ENCODE peak calls at places on chromosome 4, in eight cellular contexts. One of them, this sample, is unnamed. For H3K36me3, the result is how much of the 10 kb centered on the place peaks cover.

GRCh38 chr4:163332526-163333405 is at the start of gene NPY1R:
- DNase-seq in MM.1S: peak
- DNase-seq in Peyer's patch: no peak
- DNase-seq in neural progenitor cell: peak
- DNase-seq in thyroid gland: peak
- DNase-seq in pancreas: peak
- DNase-seq in tibial nerve: peak
- DNase-seq in left lung: peak
- DNase-seq in this sample: peak

GRCh38 chr4:93317046-93317445 is 511.5 kb upstream of the ATOH1 start:
- DNase-seq in MM.1S: no peak
- DNase-seq in Peyer's patch: no peak
- DNase-seq in neural progenitor cell: no peak
- DNase-seq in thyroid gland: no peak
- DNase-seq in pancreas: no peak
- DNase-seq in tibial nerve: no peak
- DNase-seq in left lung: no peak
- DNase-seq in this sample: no peak

GRCh38 chr4:168509786-168510185 is 12.9 kb downstream of the PALLD start:
- DNase-seq in MM.1S: no peak
- DNase-seq in Peyer's patch: no peak
- DNase-seq in neural progenitor cell: no peak
- DNase-seq in thyroid gland: no peak
- DNase-seq in pancreas: no peak
- DNase-seq in tibial nerve: no peak
- DNase-seq in left lung: no peak
- DNase-seq in this sample: no peak

GRCh38 chr4:177308125-177308524 is 1.5 kb upstream of the NEIL3 start:
- DNase-seq in MM.1S: no peak
- DNase-seq in Peyer's patch: no peak
- DNase-seq in neural progenitor cell: no peak
- DNase-seq in thyroid gland: peak
- DNase-seq in pancreas: peak
- DNase-seq in tibial nerve: no peak
- DNase-seq in left lung: no peak
- DNase-seq in this sample: no peak

GRCh38 chr4:55032788-55033187 is 92.6 kb downstream of the KDR start:
- DNase-seq in MM.1S: no peak
- DNase-seq in Peyer's patch: no peak
- DNase-seq in neural progenitor cell: peak
- DNase-seq in thyroid gland: no peak
- DNase-seq in pancreas: no peak
- DNase-seq in tibial nerve: no peak
- DNase-seq in left lung: no peak
- DNase-seq in this sample: no peak

GRCh38 chr4:123995939-123996338 is 599.3 kb downstream of the SPRY1 start:
- DNase-seq in MM.1S: no peak
- DNase-seq in Peyer's patch: no peak
- DNase-seq in neural progenitor cell: no peak
- DNase-seq in thyroid gland: no peak
- DNase-seq in pancreas: no peak
- DNase-seq in tibial nerve: no peak
- DNase-seq in left lung: no peak
- DNase-seq in this sample: no peak

GRCh38 chr4:27278615-27279014 is 418.0 kb downstream of the STIM2 start:
- DNase-seq in MM.1S: peak
- DNase-seq in Peyer's patch: no peak
- DNase-seq in neural progenitor cell: peak
- DNase-seq in thyroid gland: no peak
- DNase-seq in pancreas: no peak
- DNase-seq in tibial nerve: no peak
- DNase-seq in left lung: no peak
- DNase-seq in this sample: peak

GRCh38 chr4:70903282-70903603 is 1.1 kb downstream of the MOB1B start:
- DNase-seq in MM.1S: no peak
- DNase-seq in Peyer's patch: no peak
- DNase-seq in neural progenitor cell: peak
- DNase-seq in thyroid gland: peak
- DNase-seq in pancreas: no peak
- DNase-seq in tibial nerve: no peak
- DNase-seq in left lung: no peak
- DNase-seq in this sample: peak

GRCh38 chr4:158856852-158857251 is 88.0 kb downstream of the FNIP2 start:
- DNase-seq in MM.1S: peak
- DNase-seq in Peyer's patch: no peak
- DNase-seq in neural progenitor cell: peak
- DNase-seq in thyroid gland: no peak
- DNase-seq in pancreas: no peak
- DNase-seq in tibial nerve: no peak
- DNase-seq in left lung: no peak
- DNase-seq in this sample: no peak

GRCh38 chr4:5435823-5436222 is 272.5 kb downstream of the EVC2 start:
- DNase-seq in MM.1S: no peak
- DNase-seq in Peyer's patch: no peak
- DNase-seq in neural progenitor cell: no peak
- DNase-seq in thyroid gland: no peak
- DNase-seq in pancreas: no peak
- DNase-seq in tibial nerve: no peak
- DNase-seq in left lung: no peak
- DNase-seq in this sample: no peak

GRCh38 chr4:26062221-26062620 is 148.2 kb downstream of the SMIM20 start:
- DNase-seq in MM.1S: no peak
- DNase-seq in Peyer's patch: no peak
- DNase-seq in neural progenitor cell: no peak
- DNase-seq in thyroid gland: no peak
- DNase-seq in pancreas: peak
- DNase-seq in tibial nerve: no peak
- DNase-seq in left lung: no peak
- DNase-seq in this sample: no peak

GRCh38 chr4:182504440-182504839 is 261.2 kb downstream of the TENM3 start:
- DNase-seq in MM.1S: no peak
- DNase-seq in Peyer's patch: no peak
- DNase-seq in neural progenitor cell: no peak
- DNase-seq in thyroid gland: no peak
- DNase-seq in pancreas: no peak
- DNase-seq in tibial nerve: no peak
- DNase-seq in left lung: no peak
- DNase-seq in this sample: no peak

GRCh38 chr4:17066972-17067371 is 168.5 kb upstream of the LDB2 start:
- DNase-seq in MM.1S: no peak
- DNase-seq in Peyer's patch: no peak
- DNase-seq in neural progenitor cell: no peak
- DNase-seq in thyroid gland: no peak
- DNase-seq in pancreas: no peak
- DNase-seq in tibial nerve: no peak
- DNase-seq in left lung: no peak
- DNase-seq in this sample: no peak

GRCh38 chr4:1843852-1844251 is 12.1 kb downstream of the LETM1 start:
- DNase-seq in MM.1S: no peak
- DNase-seq in Peyer's patch: no peak
- DNase-seq in neural progenitor cell: no peak
- DNase-seq in thyroid gland: no peak
- DNase-seq in pancreas: no peak
- DNase-seq in tibial nerve: peak
- DNase-seq in left lung: no peak
- DNase-seq in this sample: no peak

GRCh38 chr4:115234405-115235093 is 121.1 kb upstream of the NDST4 start:
- DNase-seq in MM.1S: peak
- DNase-seq in Peyer's patch: no peak
- DNase-seq in neural progenitor cell: peak
- DNase-seq in thyroid gland: no peak
- DNase-seq in pancreas: no peak
- DNase-seq in tibial nerve: no peak
- DNase-seq in left lung: no peak
- DNase-seq in this sample: no peak

GRCh38 chr4:137367608-137368007 is 164.7 kb downstream of the PCDH18 start:
- DNase-seq in MM.1S: no peak
- DNase-seq in Peyer's patch: no peak
- DNase-seq in neural progenitor cell: no peak
- DNase-seq in thyroid gland: no peak
- DNase-seq in pancreas: no peak
- DNase-seq in tibial nerve: no peak
- DNase-seq in left lung: no peak
- DNase-seq in this sample: no peak

GRCh38 chr4:47386592-47387235 is 76.8 kb downstream of the COMMD8 start:
- DNase-seq in MM.1S: no peak
- DNase-seq in Peyer's patch: no peak
- DNase-seq in neural progenitor cell: no peak
- DNase-seq in thyroid gland: no peak
- DNase-seq in pancreas: no peak
- DNase-seq in tibial nerve: no peak
- DNase-seq in left lung: no peak
- DNase-seq in this sample: no peak

GRCh38 chr4:152591361-152591760 is 55.5 kb upstream of the FBXW7 start:
- DNase-seq in MM.1S: no peak
- DNase-seq in Peyer's patch: no peak
- DNase-seq in neural progenitor cell: peak
- DNase-seq in thyroid gland: peak
- DNase-seq in pancreas: peak
- DNase-seq in tibial nerve: peak
- DNase-seq in left lung: peak
- DNase-seq in this sample: peak

GRCh38 chr4:11599044-11599443 is 170.3 kb upstream of the HS3ST1 start:
- DNase-seq in MM.1S: no peak
- DNase-seq in Peyer's patch: no peak
- DNase-seq in neural progenitor cell: no peak
- DNase-seq in thyroid gland: no peak
- DNase-seq in pancreas: no peak
- DNase-seq in tibial nerve: no peak
- DNase-seq in left lung: no peak
- DNase-seq in this sample: no peak

GRCh38 chr4:26028793-26029511 is 114.9 kb downstream of the SMIM20 start:
- DNase-seq in MM.1S: peak
- DNase-seq in Peyer's patch: peak
- DNase-seq in neural progenitor cell: peak
- DNase-seq in thyroid gland: peak
- DNase-seq in pancreas: peak
- DNase-seq in tibial nerve: peak
- DNase-seq in left lung: peak
- DNase-seq in this sample: peak

GRCh38 chr4:95764961-95765360 is 74.9 kb upstream of the PDHA2 start:
- DNase-seq in MM.1S: no peak
- DNase-seq in Peyer's patch: no peak
- DNase-seq in neural progenitor cell: no peak
- DNase-seq in thyroid gland: no peak
- DNase-seq in pancreas: no peak
- DNase-seq in tibial nerve: no peak
- DNase-seq in left lung: no peak
- DNase-seq in this sample: no peak

DNA sequence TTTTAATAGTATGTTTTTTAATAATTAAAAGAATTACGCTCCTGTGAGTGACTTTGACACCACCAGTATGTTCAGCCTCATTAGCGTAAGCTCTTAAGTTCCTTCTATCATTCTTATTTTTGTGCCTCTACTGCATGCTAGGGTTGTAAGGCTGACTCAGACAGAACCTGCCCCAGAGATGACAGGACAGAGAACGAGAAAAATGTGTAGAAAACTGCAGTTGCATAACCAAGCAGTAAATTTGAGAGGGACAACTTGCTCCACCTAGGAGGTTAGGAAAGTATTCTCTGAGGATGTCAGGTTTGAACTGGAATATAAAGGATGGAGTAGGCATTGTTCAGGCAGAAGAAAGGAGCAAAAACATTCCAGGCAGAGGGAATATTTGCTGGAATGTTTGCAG is 98.7 kb downstream of the NFKB1 start:
- DNase-seq in MM.1S: no peak
- DNase-seq in Peyer's patch: no peak
- DNase-seq in neural progenitor cell: no peak
- DNase-seq in thyroid gland: no peak
- DNase-seq in pancreas: no peak
- DNase-seq in tibial nerve: no peak
- DNase-seq in left lung: no peak
- DNase-seq in this sample: no peak
- H3K36me3 ChIP-seq in MM.1S: under half
- H3K36me3 ChIP-seq in Peyer's patch: under half
- H3K36me3 ChIP-seq in neural progenitor cell: under half
- H3K36me3 ChIP-seq in thyroid gland: under half
- H3K36me3 ChIP-seq in pancreas: under half
- H3K36me3 ChIP-seq in tibial nerve: under half
- H3K36me3 ChIP-seq in left lung: half or more
- H3K36me3 ChIP-seq in this sample: under half

GRCh38 chr4:764405-765169 is 59.0 kb downstream of the PCGF3 start:
- DNase-seq in MM.1S: no peak
- DNase-seq in Peyer's patch: no peak
- DNase-seq in neural progenitor cell: no peak
- DNase-seq in thyroid gland: no peak
- DNase-seq in pancreas: no peak
- DNase-seq in tibial nerve: no peak
- DNase-seq in left lung: peak
- DNase-seq in this sample: no peak
- H3K36me3 ChIP-seq in MM.1S: under half
- H3K36me3 ChIP-seq in Peyer's patch: under half
- H3K36me3 ChIP-seq in neural progenitor cell: under half
- H3K36me3 ChIP-seq in thyroid gland: under half
- H3K36me3 ChIP-seq in pancreas: under half
- H3K36me3 ChIP-seq in tibial nerve: under half
- H3K36me3 ChIP-seq in left lung: half or more
- H3K36me3 ChIP-seq in this sample: under half

GRCh38 chr4:108070775-108071174 is 81.1 kb downstream of the HADH start:
- DNase-seq in MM.1S: peak
- DNase-seq in Peyer's patch: no peak
- DNase-seq in neural progenitor cell: no peak
- DNase-seq in thyroid gland: no peak
- DNase-seq in pancreas: no peak
- DNase-seq in tibial nerve: no peak
- DNase-seq in left lung: no peak
- DNase-seq in this sample: no peak

GRCh38 chr4:108072300-108072699 is 82.6 kb downstream of the HADH start:
- DNase-seq in MM.1S: peak
- DNase-seq in Peyer's patch: peak
- DNase-seq in neural progenitor cell: no peak
- DNase-seq in thyroid gland: peak
- DNase-seq in pancreas: no peak
- DNase-seq in tibial nerve: no peak
- DNase-seq in left lung: no peak
- DNase-seq in this sample: peak

DNA sequence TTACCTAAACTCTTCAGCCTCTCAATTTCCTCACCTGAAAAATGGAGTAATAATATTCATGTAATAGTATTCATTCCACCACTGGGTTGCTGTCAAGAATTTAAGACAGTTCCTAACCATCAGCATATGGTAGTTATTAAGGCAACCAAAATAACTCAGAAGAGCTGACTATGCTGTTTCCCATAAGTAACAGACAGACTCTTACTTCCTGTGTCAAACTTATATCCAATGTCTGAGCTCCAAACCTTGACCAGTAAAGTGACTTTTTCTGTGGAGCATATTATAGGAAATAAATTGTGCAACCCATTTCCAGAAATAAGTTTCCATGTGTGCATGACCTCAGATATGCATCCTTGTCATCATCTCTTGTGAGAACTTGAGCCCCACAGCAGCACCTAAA is 78.7 kb downstream of the HADH start:
- DNase-seq in MM.1S: peak
- DNase-seq in Peyer's patch: no peak
- DNase-seq in neural progenitor cell: no peak
- DNase-seq in thyroid gland: no peak
- DNase-seq in pancreas: no peak
- DNase-seq in tibial nerve: no peak
- DNase-seq in left lung: no peak
- DNase-seq in this sample: no peak
- H3K36me3 ChIP-seq in MM.1S: under half
- H3K36me3 ChIP-seq in Peyer's patch: under half
- H3K36me3 ChIP-seq in neural progenitor cell: under half
- H3K36me3 ChIP-seq in thyroid gland: under half
- H3K36me3 ChIP-seq in pancreas: under half
- H3K36me3 ChIP-seq in tibial nerve: under half
- H3K36me3 ChIP-seq in left lung: under half
- H3K36me3 ChIP-seq in this sample: under half

GRCh38 chr4:4433941-4434340 is 47.0 kb downstream of the NSG1 start:
- DNase-seq in MM.1S: no peak
- DNase-seq in Peyer's patch: no peak
- DNase-seq in neural progenitor cell: no peak
- DNase-seq in thyroid gland: no peak
- DNase-seq in pancreas: no peak
- DNase-seq in tibial nerve: no peak
- DNase-seq in left lung: no peak
- DNase-seq in this sample: no peak
- H3K36me3 ChIP-seq in MM.1S: under half
- H3K36me3 ChIP-seq in Peyer's patch: under half
- H3K36me3 ChIP-seq in neural progenitor cell: under half
- H3K36me3 ChIP-seq in thyroid gland: under half
- H3K36me3 ChIP-seq in pancreas: under half
- H3K36me3 ChIP-seq in tibial nerve: under half
- H3K36me3 ChIP-seq in left lung: half or more
- H3K36me3 ChIP-seq in this sample: under half